ENCODE peak calls at places on chromosome 5, in eight cellular contexts. One of them, this sample, is unnamed.

GRCh38 chr5:90111354-90112070 is 298.0 kb downstream of the CETN3 start:
- DNase-seq in astrocyte of the cerebellum: no peak
- DNase-seq in CD8-positive, alpha-beta memory T cell: no peak
- DNase-seq in AML-193: no peak
- DNase-seq in stimulated activated CD8-positive, alpha-beta memory T cell treated with anti-CD3 and anti-CD28 coated beads, Interleukin-2, amount 100 ng/mL, for 1 hour: no peak
- DNase-seq in RPMI7951: peak
- DNase-seq in choroid plexus epithelial cell: peak
- DNase-seq in esophagus muscularis mucosa: no peak
- DNase-seq in this sample: no peak

GRCh38 chr5:138661342-138661975 is 86.3 kb upstream of the HSPA9 start:
- DNase-seq in stimulated activated CD8-positive, alpha-beta memory T cell treated with anti-CD3 and anti-CD28 coated beads, Interleukin-2, amount 100 ng/mL, for 1 hour: no peak
- DNase-seq in choroid plexus epithelial cell: no peak
- DNase-seq in CD8-positive, alpha-beta memory T cell: no peak
- DNase-seq in astrocyte of the cerebellum: no peak
- DNase-seq in esophagus muscularis mucosa: no peak
- DNase-seq in RPMI7951: no peak
- DNase-seq in AML-193: no peak
- DNase-seq in this sample: no peak

GRCh38 chr5:53031695-53032096 is 42.5 kb downstream of the ITGA2 start:
- DNase-seq in AML-193: no peak
- DNase-seq in choroid plexus epithelial cell: peak
- DNase-seq in stimulated activated CD8-positive, alpha-beta memory T cell treated with anti-CD3 and anti-CD28 coated beads, Interleukin-2, amount 100 ng/mL, for 1 hour: no peak
- DNase-seq in RPMI7951: peak
- DNase-seq in astrocyte of the cerebellum: peak
- DNase-seq in esophagus muscularis mucosa: no peak
- DNase-seq in CD8-positive, alpha-beta memory T cell: peak
- DNase-seq in this sample: no peak

GRCh38 chr5:1907616-1908015 is 24.9 kb upstream of the IRX4 start:
- DNase-seq in RPMI7951: no peak
- DNase-seq in CD8-positive, alpha-beta memory T cell: no peak
- DNase-seq in choroid plexus epithelial cell: no peak
- DNase-seq in AML-193: no peak
- DNase-seq in esophagus muscularis mucosa: no peak
- DNase-seq in stimulated activated CD8-positive, alpha-beta memory T cell treated with anti-CD3 and anti-CD28 coated beads, Interleukin-2, amount 100 ng/mL, for 1 hour: no peak
- DNase-seq in astrocyte of the cerebellum: no peak
- DNase-seq in this sample: no peak

GRCh38 chr5:140468188-140468587 is 66.6 kb downstream of the ANKHD1 start:
- DNase-seq in esophagus muscularis mucosa: no peak
- DNase-seq in choroid plexus epithelial cell: peak
- DNase-seq in RPMI7951: no peak
- DNase-seq in astrocyte of the cerebellum: peak
- DNase-seq in CD8-positive, alpha-beta memory T cell: no peak
- DNase-seq in AML-193: no peak
- DNase-seq in stimulated activated CD8-positive, alpha-beta memory T cell treated with anti-CD3 and anti-CD28 coated beads, Interleukin-2, amount 100 ng/mL, for 1 hour: no peak
- DNase-seq in this sample: no peak

GRCh38 chr5:135386096-135386495 is 12.9 kb downstream of the MACROH2A1 start:
- DNase-seq in stimulated activated CD8-positive, alpha-beta memory T cell treated with anti-CD3 and anti-CD28 coated beads, Interleukin-2, amount 100 ng/mL, for 1 hour: no peak
- DNase-seq in AML-193: no peak
- DNase-seq in RPMI7951: peak
- DNase-seq in esophagus muscularis mucosa: peak
- DNase-seq in choroid plexus epithelial cell: no peak
- DNase-seq in astrocyte of the cerebellum: no peak
- DNase-seq in CD8-positive, alpha-beta memory T cell: no peak
- DNase-seq in this sample: no peak

GRCh38 chr5:33929925-33930690 is 6.1 kb upstream of the RXFP3 start:
- DNase-seq in choroid plexus epithelial cell: no peak
- DNase-seq in esophagus muscularis mucosa: peak
- DNase-seq in stimulated activated CD8-positive, alpha-beta memory T cell treated with anti-CD3 and anti-CD28 coated beads, Interleukin-2, amount 100 ng/mL, for 1 hour: no peak
- DNase-seq in astrocyte of the cerebellum: no peak
- DNase-seq in AML-193: no peak
- DNase-seq in CD8-positive, alpha-beta memory T cell: no peak
- DNase-seq in RPMI7951: peak
- DNase-seq in this sample: no peak

GRCh38 chr5:127875235-127876021 is 172.2 kb downstream of the CCDC192 start:
- DNase-seq in RPMI7951: peak
- DNase-seq in astrocyte of the cerebellum: no peak
- DNase-seq in CD8-positive, alpha-beta memory T cell: no peak
- DNase-seq in AML-193: peak
- DNase-seq in choroid plexus epithelial cell: peak
- DNase-seq in esophagus muscularis mucosa: no peak
- DNase-seq in stimulated activated CD8-positive, alpha-beta memory T cell treated with anti-CD3 and anti-CD28 coated beads, Interleukin-2, amount 100 ng/mL, for 1 hour: no peak
- DNase-seq in this sample: peak

GRCh38 chr5:172691886-172692285 is 50.8 kb downstream of the NEURL1B start:
- DNase-seq in esophagus muscularis mucosa: no peak
- DNase-seq in choroid plexus epithelial cell: no peak
- DNase-seq in CD8-positive, alpha-beta memory T cell: no peak
- DNase-seq in stimulated activated CD8-positive, alpha-beta memory T cell treated with anti-CD3 and anti-CD28 coated beads, Interleukin-2, amount 100 ng/mL, for 1 hour: no peak
- DNase-seq in RPMI7951: no peak
- DNase-seq in AML-193: no peak
- DNase-seq in astrocyte of the cerebellum: no peak
- DNase-seq in this sample: no peak

GRCh38 chr5:173396311-173396993 is 68.2 kb upstream of the STC2 start:
- DNase-seq in stimulated activated CD8-positive, alpha-beta memory T cell treated with anti-CD3 and anti-CD28 coated beads, Interleukin-2, amount 100 ng/mL, for 1 hour: no peak
- DNase-seq in CD8-positive, alpha-beta memory T cell: no peak
- DNase-seq in esophagus muscularis mucosa: no peak
- DNase-seq in AML-193: no peak
- DNase-seq in choroid plexus epithelial cell: peak
- DNase-seq in astrocyte of the cerebellum: no peak
- DNase-seq in RPMI7951: no peak
- DNase-seq in this sample: no peak

GRCh38 chr5:174827521-174827920 is 103.1 kb downstream of the MSX2 start:
- DNase-seq in AML-193: no peak
- DNase-seq in esophagus muscularis mucosa: no peak
- DNase-seq in stimulated activated CD8-positive, alpha-beta memory T cell treated with anti-CD3 and anti-CD28 coated beads, Interleukin-2, amount 100 ng/mL, for 1 hour: no peak
- DNase-seq in astrocyte of the cerebellum: no peak
- DNase-seq in choroid plexus epithelial cell: peak
- DNase-seq in CD8-positive, alpha-beta memory T cell: no peak
- DNase-seq in RPMI7951: peak
- DNase-seq in this sample: no peak

GRCh38 chr5:89024082-89024481 is 141.1 kb upstream of the MEF2C start:
- DNase-seq in RPMI7951: no peak
- DNase-seq in esophagus muscularis mucosa: no peak
- DNase-seq in astrocyte of the cerebellum: no peak
- DNase-seq in choroid plexus epithelial cell: no peak
- DNase-seq in CD8-positive, alpha-beta memory T cell: no peak
- DNase-seq in AML-193: no peak
- DNase-seq in stimulated activated CD8-positive, alpha-beta memory T cell treated with anti-CD3 and anti-CD28 coated beads, Interleukin-2, amount 100 ng/mL, for 1 hour: no peak
- DNase-seq in this sample: no peak

GRCh38 chr5:133611357-133612020 is 852 bp downstream of the FSTL4 start:
- DNase-seq in RPMI7951: no peak
- DNase-seq in esophagus muscularis mucosa: peak
- DNase-seq in astrocyte of the cerebellum: no peak
- DNase-seq in choroid plexus epithelial cell: no peak
- DNase-seq in AML-193: no peak
- DNase-seq in stimulated activated CD8-positive, alpha-beta memory T cell treated with anti-CD3 and anti-CD28 coated beads, Interleukin-2, amount 100 ng/mL, for 1 hour: no peak
- DNase-seq in CD8-positive, alpha-beta memory T cell: no peak
- DNase-seq in this sample: no peak

GRCh38 chr5:95738834-95739233 is 7.7 kb downstream of the RHOBTB3 start:
- DNase-seq in esophagus muscularis mucosa: no peak
- DNase-seq in astrocyte of the cerebellum: no peak
- DNase-seq in AML-193: no peak
- DNase-seq in RPMI7951: no peak
- DNase-seq in CD8-positive, alpha-beta memory T cell: no peak
- DNase-seq in stimulated activated CD8-positive, alpha-beta memory T cell treated with anti-CD3 and anti-CD28 coated beads, Interleukin-2, amount 100 ng/mL, for 1 hour: no peak
- DNase-seq in choroid plexus epithelial cell: no peak
- DNase-seq in this sample: no peak

GRCh38 chr5:141051526-141051876 is 327 bp downstream of the PCDHB1 start:
- DNase-seq in esophagus muscularis mucosa: no peak
- DNase-seq in RPMI7951: no peak
- DNase-seq in astrocyte of the cerebellum: no peak
- DNase-seq in CD8-positive, alpha-beta memory T cell: no peak
- DNase-seq in AML-193: no peak
- DNase-seq in choroid plexus epithelial cell: no peak
- DNase-seq in stimulated activated CD8-positive, alpha-beta memory T cell treated with anti-CD3 and anti-CD28 coated beads, Interleukin-2, amount 100 ng/mL, for 1 hour: no peak
- DNase-seq in this sample: no peak

GRCh38 chr5:95638632-95639031 is 7.9 kb upstream of the RFESD start:
- DNase-seq in RPMI7951: no peak
- DNase-seq in CD8-positive, alpha-beta memory T cell: no peak
- DNase-seq in AML-193: no peak
- DNase-seq in astrocyte of the cerebellum: no peak
- DNase-seq in esophagus muscularis mucosa: no peak
- DNase-seq in choroid plexus epithelial cell: no peak
- DNase-seq in stimulated activated CD8-positive, alpha-beta memory T cell treated with anti-CD3 and anti-CD28 coated beads, Interleukin-2, amount 100 ng/mL, for 1 hour: no peak
- DNase-seq in this sample: no peak

GRCh38 chr5:1167728-1168709 is 33.4 kb upstream of the SLC6A19 start:
- DNase-seq in astrocyte of the cerebellum: peak
- DNase-seq in esophagus muscularis mucosa: no peak
- DNase-seq in CD8-positive, alpha-beta memory T cell: peak
- DNase-seq in RPMI7951: peak
- DNase-seq in stimulated activated CD8-positive, alpha-beta memory T cell treated with anti-CD3 and anti-CD28 coated beads, Interleukin-2, amount 100 ng/mL, for 1 hour: no peak
- DNase-seq in AML-193: peak
- DNase-seq in choroid plexus epithelial cell: peak
- DNase-seq in this sample: peak

GRCh38 chr5:120808135-120808534 is 344.0 kb downstream of the PRR16 start:
- DNase-seq in esophagus muscularis mucosa: no peak
- DNase-seq in RPMI7951: no peak
- DNase-seq in astrocyte of the cerebellum: no peak
- DNase-seq in stimulated activated CD8-positive, alpha-beta memory T cell treated with anti-CD3 and anti-CD28 coated beads, Interleukin-2, amount 100 ng/mL, for 1 hour: no peak
- DNase-seq in choroid plexus epithelial cell: peak
- DNase-seq in AML-193: no peak
- DNase-seq in CD8-positive, alpha-beta memory T cell: no peak
- DNase-seq in this sample: no peak

GRCh38 chr5:37871023-37871815 is 31.4 kb upstream of the GDNF start:
- DNase-seq in AML-193: no peak
- DNase-seq in RPMI7951: peak
- DNase-seq in CD8-positive, alpha-beta memory T cell: no peak
- DNase-seq in choroid plexus epithelial cell: no peak
- DNase-seq in stimulated activated CD8-positive, alpha-beta memory T cell treated with anti-CD3 and anti-CD28 coated beads, Interleukin-2, amount 100 ng/mL, for 1 hour: no peak
- DNase-seq in astrocyte of the cerebellum: peak
- DNase-seq in esophagus muscularis mucosa: no peak
- DNase-seq in this sample: no peak

GRCh38 chr5:83540783-83541182 is 69.2 kb downstream of the VCAN start:
- DNase-seq in choroid plexus epithelial cell: no peak
- DNase-seq in CD8-positive, alpha-beta memory T cell: no peak
- DNase-seq in RPMI7951: no peak
- DNase-seq in esophagus muscularis mucosa: no peak
- DNase-seq in astrocyte of the cerebellum: no peak
- DNase-seq in AML-193: no peak
- DNase-seq in stimulated activated CD8-positive, alpha-beta memory T cell treated with anti-CD3 and anti-CD28 coated beads, Interleukin-2, amount 100 ng/mL, for 1 hour: no peak
- DNase-seq in this sample: no peak

GRCh38 chr5:113382736-113383135 is 52.1 kb downstream of the TSSK1B start:
- DNase-seq in AML-193: no peak
- DNase-seq in astrocyte of the cerebellum: no peak
- DNase-seq in RPMI7951: peak
- DNase-seq in stimulated activated CD8-positive, alpha-beta memory T cell treated with anti-CD3 and anti-CD28 coated beads, Interleukin-2, amount 100 ng/mL, for 1 hour: no peak
- DNase-seq in choroid plexus epithelial cell: peak
- DNase-seq in esophagus muscularis mucosa: no peak
- DNase-seq in CD8-positive, alpha-beta memory T cell: no peak
- DNase-seq in this sample: no peak

GRCh38 chr5:105581988-105582690 is 2019.5 kb upstream of the NUDT12 start:
- DNase-seq in CD8-positive, alpha-beta memory T cell: no peak
- DNase-seq in AML-193: no peak
- DNase-seq in RPMI7951: no peak
- DNase-seq in astrocyte of the cerebellum: no peak
- DNase-seq in stimulated activated CD8-positive, alpha-beta memory T cell treated with anti-CD3 and anti-CD28 coated beads, Interleukin-2, amount 100 ng/mL, for 1 hour: no peak
- DNase-seq in esophagus muscularis mucosa: no peak
- DNase-seq in choroid plexus epithelial cell: no peak
- DNase-seq in this sample: no peak

GRCh38 chr5:141958113-141958512 is at the start of gene PCDH12:
- DNase-seq in AML-193: peak
- DNase-seq in choroid plexus epithelial cell: peak
- DNase-seq in RPMI7951: peak
- DNase-seq in stimulated activated CD8-positive, alpha-beta memory T cell treated with anti-CD3 and anti-CD28 coated beads, Interleukin-2, amount 100 ng/mL, for 1 hour: no peak
- DNase-seq in astrocyte of the cerebellum: no peak
- DNase-seq in CD8-positive, alpha-beta memory T cell: no peak
- DNase-seq in esophagus muscularis mucosa: no peak
- DNase-seq in this sample: no peak

GRCh38 chr5:88304356-88304755 is 35.7 kb upstream of the TMEM161B start:
- DNase-seq in esophagus muscularis mucosa: no peak
- DNase-seq in AML-193: no peak
- DNase-seq in CD8-positive, alpha-beta memory T cell: no peak
- DNase-seq in choroid plexus epithelial cell: no peak
- DNase-seq in RPMI7951: no peak
- DNase-seq in stimulated activated CD8-positive, alpha-beta memory T cell treated with anti-CD3 and anti-CD28 coated beads, Interleukin-2, amount 100 ng/mL, for 1 hour: no peak
- DNase-seq in astrocyte of the cerebellum: no peak
- DNase-seq in this sample: no peak

This sample was measured in pons.